ENCODE peak calls at places on chromosome 19, in nine cellular contexts. F, D, Q, H, U, T, C, L and R are unnamed samples.

GRCh38 chr19:5691930-5692784 is 2.1 kb downstream of the RPL36 start:
- DNase-seq in F (no peak), D (no peak), Q (no peak), H (no peak), U (no peak), T (peak; percentile 87), C (no peak), L (no peak), R (no peak)

GRCh38 chr19:2426661-2427322 is 594 bp downstream of the TIMM13 start:
- DNase-seq in F (peak; percentile 41), D (peak; percentile 39), Q (no peak), H (peak; percentile 64), U (peak; percentile 71), T (peak; percentile 86), C (no peak), L (peak; percentile 90), R (peak; percentile 53)

GRCh38 chr19:43684326-43684725 is 14.4 kb upstream of the PLAUR start:
- DNase-seq in F (no peak), D (no peak), Q (no peak), H (no peak), U (no peak), T (no peak), C (no peak), L (no peak), R (no peak)

GRCh38 chr19:29385191-29385795 is 140.5 kb upstream of the VSTM2B start:
- DNase-seq in F (no peak), D (no peak), Q (no peak), H (no peak), U (no peak), T (peak; percentile 46), C (no peak), L (no peak), R (no peak)

GRCh38 chr19:56987184-56987583 is 132.6 kb upstream of the USP29 start:
- DNase-seq in F (no peak), D (no peak), Q (no peak), H (no peak), U (peak; percentile 31), T (no peak), C (no peak), L (no peak), R (no peak)

GRCh38 chr19:18931316-18932162 is 9.5 kb downstream of the HOMER3 start:
- DNase-seq in F (no peak), D (no peak), Q (no peak), H (no peak), U (no peak), T (peak; percentile 85), C (no peak), L (no peak), R (no peak)

GRCh38 chr19:51066816-51067215 is 1.9 kb upstream of the KLK13 start:
- DNase-seq in F (no peak), D (no peak), Q (no peak), H (no peak), U (no peak), T (no peak), C (no peak), L (no peak), R (no peak)

GRCh38 chr19:9986787-9987281 is 23.5 kb downstream of the COL5A3 start:
- DNase-seq in F (no peak), D (no peak), Q (no peak), H (no peak), U (peak; percentile 56), T (no peak), C (no peak), L (no peak), R (peak; percentile 13)

GRCh38 chr19:32828139-32828538 is 41.4 kb downstream of the SLC7A9 start:
- DNase-seq in F (no peak), D (no peak), Q (no peak), H (peak; percentile 16), U (no peak), T (no peak), C (no peak), L (no peak), R (no peak)

GRCh38 chr19:32828643-32829344 is 40.8 kb downstream of the SLC7A9 start:
- DNase-seq in F (no peak), D (no peak), Q (no peak), H (no peak), U (no peak), T (peak; percentile 71), C (no peak), L (no peak), R (no peak)

GRCh38 chr19:32831611-32832010 is 38.0 kb downstream of the SLC7A9 start:
- DNase-seq in F (no peak), D (no peak), Q (no peak), H (no peak), U (no peak), T (no peak), C (no peak), L (no peak), R (no peak)

GRCh38 chr19:32829345-32829896 is 40.1 kb downstream of the SLC7A9 start:
- DNase-seq in F (no peak), D (no peak), Q (no peak), H (no peak), U (no peak), T (no peak), C (no peak), L (no peak), R (no peak)

GRCh38 chr19:32830231-32831014 is 39.1 kb downstream of the SLC7A9 start:
- DNase-seq in F (no peak), D (no peak), Q (no peak), H (no peak), U (no peak), T (no peak), C (no peak), L (no peak), R (no peak)
- TF ChIP-seq EP300 in F (no peak), D (no peak), Q (no peak), H (no peak), U (no peak), T (no peak), C (no peak), L (no peak), R (no peak)

DNA sequence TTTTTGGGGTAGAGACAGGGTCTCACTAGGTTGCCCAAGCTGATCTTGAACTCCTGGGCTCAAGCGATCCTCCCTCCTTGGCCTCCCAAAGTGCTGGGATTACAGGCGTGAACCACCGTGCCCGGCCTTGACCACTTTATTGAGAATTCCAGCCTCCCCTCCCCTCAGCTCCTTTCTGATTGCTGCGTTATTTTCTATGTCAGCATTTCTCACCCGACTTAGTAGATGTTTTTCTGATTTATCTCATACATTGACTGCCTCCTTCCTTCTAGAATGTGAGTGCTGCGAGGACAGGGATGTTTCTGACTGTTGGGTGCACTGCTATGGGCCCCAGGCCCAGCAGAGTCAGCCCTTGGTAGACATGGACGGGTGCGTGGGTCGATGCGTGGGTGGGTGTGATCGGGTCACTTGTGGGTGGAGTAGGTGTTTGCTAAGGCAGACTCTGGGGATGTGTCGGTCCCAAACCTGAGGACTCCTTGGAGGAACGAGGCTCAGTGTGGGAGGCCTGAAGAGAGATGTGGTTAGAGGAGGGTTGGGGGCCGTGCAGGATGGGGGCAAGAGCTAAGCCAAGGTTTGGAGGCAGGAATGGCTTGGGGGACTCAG is 34.2 kb upstream of the NCCRP1 start:
- DNase-seq in F (no peak), D (no peak), Q (no peak), H (no peak), U (no peak), T (no peak), C (no peak), L (peak; percentile 48), R (no peak)
- TF ChIP-seq POLR2A in F (no peak), D (no peak), Q (no peak), H (no peak), U (no peak), T (no peak), C (no peak), L (no peak), R (no peak)

GRCh38 chr19:17404015-17404414 is 1.4 kb downstream of the BST2 start:
- DNase-seq in F (no peak), D (no peak), Q (no peak), H (no peak), U (no peak), T (no peak), C (no peak), L (peak; percentile 77), R (no peak)

GRCh38 chr19:17404621-17405249 is 695 bp downstream of the BST2 start:
- DNase-seq in F (no peak), D (no peak), Q (no peak), H (no peak), U (no peak), T (no peak), C (no peak), L (no peak), R (no peak)

GRCh38 chr19:17406039-17406886 is 833 bp upstream of the BST2 start:
- DNase-seq in F (no peak), D (no peak), Q (no peak), H (no peak), U (no peak), T (no peak), C (no peak), L (peak; percentile 41), R (peak; percentile 48)

GRCh38 chr19:17406887-17407196 is 1.4 kb upstream of the BST2 start:
- DNase-seq in F (no peak), D (no peak), Q (no peak), H (no peak), U (no peak), T (no peak), C (no peak), L (no peak), R (no peak)

DNA sequence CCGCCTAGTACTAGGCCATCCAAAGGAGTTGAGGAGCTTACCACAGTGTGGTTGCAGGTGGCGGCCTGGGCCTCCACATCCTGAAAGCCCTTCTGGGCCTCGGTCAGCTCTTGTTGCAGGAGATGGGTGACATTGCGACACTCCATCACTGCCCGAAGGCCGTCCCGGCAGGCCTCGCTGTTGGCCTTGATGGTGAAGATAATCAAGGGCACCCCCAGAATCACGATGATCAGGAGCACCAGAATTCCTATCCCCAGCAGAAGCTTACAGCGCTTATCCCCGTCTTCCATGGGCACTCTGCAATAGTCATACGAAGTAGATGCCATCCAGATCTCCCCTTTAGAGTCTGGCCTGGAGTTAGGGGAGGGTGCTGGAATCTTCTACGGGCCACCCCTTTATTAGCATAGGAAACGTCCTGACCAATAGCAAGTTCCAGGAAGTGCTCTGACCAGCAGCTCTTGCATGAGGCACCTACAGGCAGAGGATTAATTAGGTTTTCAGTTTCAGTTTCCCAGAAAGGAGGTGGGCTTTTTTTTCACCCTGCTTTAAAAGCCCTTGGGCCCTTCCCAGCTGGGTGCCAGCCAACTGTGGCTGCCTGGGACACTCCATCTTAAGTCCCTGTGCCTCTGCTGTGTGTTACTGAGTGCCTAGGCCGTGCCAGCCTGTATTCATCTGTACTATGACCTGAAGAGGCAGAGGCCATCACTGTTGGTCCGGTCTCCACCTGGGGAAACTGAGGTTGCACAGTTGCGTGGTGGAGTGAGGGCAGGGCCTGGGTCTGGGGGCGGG is at the start of gene BST2:
- DNase-seq in F (peak; percentile 64), D (no peak), Q (peak; percentile 87), H (peak; percentile 93), U (peak; percentile 91), T (peak; percentile 56), C (peak; percentile 27), L (peak; percentile 73), R (peak; percentile 51)
- TF ChIP-seq EP300 in F (no peak), D (no peak), Q (no peak), H (no peak), U (no peak), T (no peak), C (no peak), L (no peak), R (no peak)

DNA sequence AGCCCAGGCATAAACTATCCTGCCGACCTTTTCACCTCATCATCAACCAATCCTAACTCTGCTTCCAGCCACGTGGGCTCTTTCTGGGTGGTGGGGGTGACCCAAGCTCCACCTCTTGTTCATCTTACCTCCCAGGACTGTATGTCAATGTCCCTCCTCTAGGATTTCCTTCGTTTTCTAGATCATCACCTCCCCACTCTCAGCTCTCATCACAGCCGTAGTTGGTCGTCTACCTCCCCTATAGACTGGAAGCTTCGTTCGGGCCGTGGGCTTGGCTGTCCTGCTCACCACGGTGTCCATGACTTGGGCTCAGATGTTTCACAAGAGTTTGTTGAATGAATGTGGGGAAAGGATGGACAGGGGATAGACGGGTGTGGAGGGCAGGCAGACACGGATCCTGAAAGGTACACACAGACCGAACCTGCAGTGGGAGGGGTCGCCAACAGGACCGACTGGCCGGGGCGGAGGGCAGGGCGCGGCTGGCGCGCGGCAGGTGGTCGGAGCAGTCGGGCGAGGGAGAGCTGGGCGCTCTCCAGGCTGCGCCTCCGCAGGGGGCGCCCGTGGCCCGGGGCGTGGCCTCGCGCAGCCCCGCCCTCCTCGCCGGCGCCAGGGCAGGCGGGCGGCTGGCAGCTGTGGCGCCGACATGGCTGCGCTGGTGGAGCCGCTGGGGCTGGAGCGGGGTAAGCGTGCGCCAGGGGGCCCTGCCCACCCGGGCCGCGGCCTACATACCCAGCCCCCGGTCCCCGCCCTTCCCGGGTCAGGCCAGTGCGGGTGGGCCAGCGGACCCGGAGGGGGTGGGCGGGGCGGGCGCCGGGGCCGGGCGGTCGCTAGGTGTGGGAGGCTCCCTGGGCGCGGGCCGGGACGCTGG is at the start of gene LIN7B:
- DNase-seq in F (peak; percentile 77), D (peak; percentile 94), Q (no peak), H (peak; percentile 67), U (peak; percentile 81), T (peak; percentile 96), C (no peak), L (peak; percentile 84), R (peak; percentile 74)
- TF ChIP-seq POLR2A in F (no peak), D (peak; percentile 78), Q (peak; percentile 48), H (peak; percentile 16), U (no peak), T (no peak), C (peak; percentile 26), L (peak; percentile 47), R (no peak)